ENCODE peak calls at places on chromosomes 6 and 20, in six cellular contexts. Y is dorsolateral prefrontal cortex, K is left lung, W is upper lobe of left lung, A is endothelial cell, G is tibial nerve. V is an unnamed sample.

GRCh38 chr6:20978176-20978614 is 443.9 kb downstream of the CDKAL1 start:
- DNase-seq in W (no peak), Y (no peak), A (no peak), K (no peak), G (no peak), V (no peak)

GRCh38 chr6:129312865-129313264 is 397.1 kb downstream of the ARHGAP18 start:
- DNase-seq in G (no peak), K (no peak), Y (no peak), W (no peak), A (no peak), V (no peak)

GRCh38 chr20:17505664-17506517 is 25.3 kb downstream of the BFSP1 start:
- DNase-seq in Y (no peak), W (no peak), G (no peak), K (no peak), A (no peak), V (no peak)

GRCh38 chr6:37074053-37074827 is 68.8 kb downstream of the FGD2 start:
- DNase-seq in K (no peak), A (no peak), W (no peak), Y (no peak), G (peak; percentile 43), V (peak; percentile 40)

GRCh38 chr20:1900321-1900791 is 5.1 kb downstream of the SIRPA start:
- DNase-seq in Y (peak; percentile 84), W (no peak), G (peak; percentile 43), A (peak; percentile 64), K (peak; percentile 50), V (peak; percentile 52)

GRCh38 chr6:150934380-150934779 is 68.9 kb downstream of the MTHFD1L start:
- DNase-seq in G (no peak), A (no peak), K (no peak), Y (no peak), W (no peak), V (no peak)

GRCh38 chr6:135936606-135937005 is 85.1 kb downstream of the PDE7B start:
- DNase-seq in K (no peak), Y (no peak), G (no peak), W (no peak), A (no peak), V (no peak)

GRCh38 chr6:37210313-37210898 is 40.5 kb downstream of the PIM1 start:
- DNase-seq in A (peak; percentile 81), Y (peak; percentile 56), G (peak; percentile 91), W (no peak), K (peak; percentile 57), V (peak; percentile 67)

GRCh38 chr20:19566226-19566960 is 191.7 kb upstream of the RIN2 start:
- DNase-seq in G (no peak), A (no peak), K (no peak), W (no peak), Y (no peak), V (no peak)

GRCh38 chr20:36956674-36957073 is 5.2 kb upstream of the SAMHD1 start:
- DNase-seq in Y (no peak), G (no peak), A (no peak), W (no peak), K (no peak), V (no peak)

GRCh38 chr20:45951925-45952834 is 17.7 kb downstream of the PCIF1 start:
- DNase-seq in G (no peak), A (no peak), K (no peak), Y (no peak), W (no peak), V (no peak)

GRCh38 chr20:52766645-52767435 is 205.3 kb upstream of the TSHZ2 start:
- DNase-seq in G (no peak), W (no peak), A (no peak), Y (no peak), K (no peak), V (no peak)

GRCh38 chr6:24910850-24911712 is 24.7 kb downstream of the RIPOR2 start:
- DNase-seq in Y (peak; percentile 75), A (peak; percentile 36), G (peak; percentile 42), W (peak; percentile 92), K (peak; percentile 76), V (peak; percentile 87)

DNA sequence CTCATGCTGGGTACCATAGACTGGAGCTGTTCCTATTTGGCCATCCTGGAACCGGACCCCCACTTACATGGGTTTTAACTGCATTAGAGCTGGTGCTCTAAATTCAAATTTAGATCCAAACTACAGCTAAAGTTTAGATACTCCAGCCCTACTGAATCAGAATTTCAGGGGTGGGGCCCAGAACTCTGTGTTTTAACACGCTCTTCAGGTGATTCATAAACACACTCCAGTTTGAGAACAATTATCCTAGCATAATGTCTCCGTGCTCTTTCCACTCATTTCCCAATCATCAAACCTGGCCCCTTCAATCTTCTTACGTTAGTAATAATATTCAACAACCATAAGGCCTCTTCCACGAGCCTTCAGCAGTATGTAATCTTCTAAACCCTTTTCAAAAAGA is 15.3 kb downstream of the TRPC4AP start:
- DNase-seq in Y (no peak), G (no peak), K (no peak), W (no peak), A (no peak), V (no peak)
- TF ChIP-seq CTCF in Y (no peak), G (no peak), K (no peak), W (no peak), A (no peak), V (no peak)

DNA sequence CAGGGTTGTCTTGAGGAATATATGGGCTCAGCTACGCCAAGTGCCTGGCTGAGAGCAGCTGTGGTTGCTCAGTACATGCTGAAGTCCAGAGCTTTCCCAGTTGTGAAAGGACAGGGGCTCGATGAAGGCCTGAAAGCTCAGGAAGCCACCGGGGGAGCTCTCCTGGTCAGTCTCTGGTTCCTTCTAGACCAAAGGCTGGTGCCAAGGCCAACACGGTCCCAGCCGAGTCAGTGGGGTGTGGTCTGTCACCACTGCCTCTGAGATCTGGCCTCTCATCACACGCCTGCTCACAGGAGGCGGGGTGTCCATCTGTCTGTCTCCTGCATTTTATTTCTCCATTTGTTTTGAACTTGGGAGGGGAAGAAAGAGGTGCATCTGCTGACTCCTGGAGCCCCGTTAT is 4.9 kb upstream of the FAM83C start:
- DNase-seq in Y (no peak), A (no peak), G (no peak), K (no peak), W (no peak), V (no peak)
- TF ChIP-seq CTCF in Y (no peak), A (no peak), G (no peak), K (no peak), W (no peak), V (no peak)

DNA sequence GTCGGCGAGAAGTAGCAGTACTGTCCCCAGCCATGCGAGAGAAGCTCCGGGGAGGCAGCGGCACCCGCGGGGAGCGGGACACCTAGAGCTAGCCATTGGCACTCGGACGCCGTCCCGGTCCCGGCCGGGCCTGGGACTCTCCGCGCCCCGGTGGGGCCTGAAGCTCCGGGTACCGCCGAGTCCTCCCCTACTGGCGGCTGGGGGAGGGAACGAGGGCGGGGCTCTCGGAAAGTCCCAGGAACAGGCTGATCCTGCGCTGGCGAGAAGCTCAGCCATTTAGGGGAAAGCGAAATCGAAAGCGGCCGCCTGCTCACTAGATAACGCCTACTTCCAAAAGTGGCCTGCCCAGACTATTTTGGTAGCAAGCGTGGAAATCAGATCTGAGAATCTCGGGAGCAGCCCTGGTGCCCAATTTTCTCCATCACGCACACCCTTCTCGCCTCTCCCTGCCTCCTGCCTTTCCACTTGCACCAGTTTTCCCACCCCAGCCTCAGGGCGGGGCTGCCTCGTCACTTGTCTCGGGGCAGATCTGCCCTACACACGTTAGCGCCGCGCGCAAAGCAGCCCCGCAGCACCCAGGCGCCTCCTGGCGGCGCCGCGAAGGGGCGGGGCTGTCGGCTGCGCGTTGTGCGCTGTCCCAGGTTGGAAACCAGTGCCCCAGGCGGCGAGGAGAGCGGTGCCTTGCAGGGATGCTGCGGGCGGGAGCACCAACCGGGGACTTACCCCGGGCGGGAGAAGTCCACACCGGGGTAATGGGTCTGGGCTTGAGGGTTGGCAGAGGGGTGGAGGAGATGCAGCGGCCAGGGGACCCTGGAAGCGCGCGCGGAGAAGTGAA is at the start of the genes PSMB9 and TAP1:
- DNase-seq in A (peak; percentile 84), W (peak; percentile 98), G (peak; percentile 94), Y (peak; percentile 92), K (peak; percentile 97), V (peak; percentile 89)
- TF ChIP-seq CTCF in A (no peak), W (peak; percentile 99), G (peak; percentile 93), Y (peak; percentile 79), K (peak; percentile 72), V (peak; percentile 39)

GRCh38 chr6:52505726-52506501 is 70.9 kb downstream of the TRAM2 start:
- DNase-seq in W (no peak), A (no peak), K (no peak), G (no peak), Y (no peak), V (no peak)

GRCh38 chr6:52502306-52503029 is 74.4 kb downstream of the TRAM2 start:
- DNase-seq in W (no peak), Y (no peak), A (no peak), K (no peak), G (no peak), V (no peak)

GRCh38 chr6:52504778-52505127 is 72.1 kb downstream of the TRAM2 start:
- DNase-seq in A (no peak), G (no peak), Y (no peak), W (no peak), K (no peak), V (no peak)

GRCh38 chr6:52503853-52504777 is 72.7 kb downstream of the TRAM2 start:
- DNase-seq in Y (no peak), K (peak; percentile 93), G (peak; percentile 77), A (no peak), W (peak; percentile 93), V (no peak)

GRCh38 chr6:52503344-52503747 is 73.5 kb downstream of the TRAM2 start:
- DNase-seq in W (no peak), A (peak; percentile 27), Y (no peak), K (no peak), G (no peak), V (peak; percentile 81)
- TF ChIP-seq CTCF in W (no peak), A (peak; percentile 24), Y (no peak), K (no peak), G (no peak), V (peak; percentile 23)

GRCh38 chr20:59010995-59011873 is 4.2 kb upstream of the CTSZ start:
- DNase-seq in K (no peak), W (no peak), A (peak; percentile 79), G (no peak), Y (peak; percentile 33), V (no peak)

GRCh38 chr20:59006864-59007757 is at the start of gene CTSZ:
- DNase-seq in A (peak; percentile 60), W (peak; percentile 94), Y (peak; percentile 29), G (no peak), K (peak; percentile 80), V (peak; percentile 63)

GRCh38 chr20:59007758-59008511 is 881 bp upstream of the CTSZ start:
- DNase-seq in A (no peak), Y (peak; percentile 33), G (peak; percentile 44), W (peak; percentile 62), K (peak; percentile 81), V (peak; percentile 8)

GRCh38 chr20:59010321-59010994 is 3.4 kb upstream of the CTSZ start:
- DNase-seq in G (no peak), K (peak; percentile 81), W (no peak), A (peak; percentile 9), Y (peak; percentile 29), V (no peak)

DNA sequence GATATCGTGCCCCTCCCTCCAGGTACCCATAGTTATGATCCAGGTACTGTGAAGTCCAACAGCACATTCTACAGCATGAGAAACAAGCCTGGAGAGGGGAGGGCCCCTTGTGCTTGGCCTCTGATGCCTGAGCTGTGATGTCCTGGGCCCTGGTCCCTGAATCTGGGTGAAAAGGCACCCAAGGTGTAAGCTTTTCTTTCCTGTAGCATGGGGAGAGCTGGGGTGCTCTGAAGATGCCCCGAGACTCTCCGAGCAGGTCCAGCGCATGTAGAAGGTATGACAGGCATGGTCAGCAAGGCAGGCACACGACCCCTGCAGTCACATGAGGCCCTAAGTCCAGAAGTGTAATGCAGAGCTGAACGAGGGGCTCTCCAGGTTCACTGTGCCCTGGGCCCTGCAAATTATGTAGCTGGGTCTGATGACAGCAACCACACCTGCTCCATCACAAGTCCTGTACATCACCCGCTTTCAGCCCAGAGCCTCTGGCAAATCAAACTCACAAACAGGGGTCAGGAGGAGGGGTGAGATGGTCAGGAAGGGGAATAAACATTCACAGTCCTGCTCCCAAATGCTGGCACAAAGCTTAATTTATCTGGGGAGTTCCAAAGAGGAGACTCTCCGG is 1.8 kb upstream of the CTSZ start:
- DNase-seq in W (no peak), Y (peak; percentile 22), A (no peak), G (no peak), K (no peak), V (peak; percentile 2)
- TF ChIP-seq CTCF in W (no peak), Y (no peak), A (no peak), G (no peak), K (no peak), V (no peak)